ENCODE peak calls at places on chromosomes 16 and 17, in six cellular contexts. One of them, this sample, is unnamed.
A peak's percentile ranks its signal among the peaks of the same experiment; 100 is the strongest.

GRCh38 chr17:60170835-60171752 is 21.3 kb downstream of the CA4 start:
- DNase-seq in mucosa of gallbladder: peak; percentile 54
- DNase-seq in tibial nerve: no peak
- DNase-seq in left lung: no peak
- DNase-seq in activated naive CD8-positive, alpha-beta T cell treated with anti-CD3 and anti-CD28 coated beads, Interleukin-2, amount 50 U/mL, for 24 hours: no peak
- DNase-seq in progenitor cell of endocrine pancreas: no peak
- DNase-seq in this sample: no peak

GRCh38 chr17:30990458-30990857 is 19.6 kb downstream of the RNF135 start:
- DNase-seq in progenitor cell of endocrine pancreas: no peak
- DNase-seq in activated naive CD8-positive, alpha-beta T cell treated with anti-CD3 and anti-CD28 coated beads, Interleukin-2, amount 50 U/mL, for 24 hours: no peak
- DNase-seq in tibial nerve: no peak
- DNase-seq in left lung: no peak
- DNase-seq in mucosa of gallbladder: no peak
- DNase-seq in this sample: no peak

GRCh38 chr17:35094902-35095301 is 24.8 kb downstream of the RAD51D start:
- DNase-seq in left lung: no peak
- DNase-seq in activated naive CD8-positive, alpha-beta T cell treated with anti-CD3 and anti-CD28 coated beads, Interleukin-2, amount 50 U/mL, for 24 hours: no peak
- DNase-seq in tibial nerve: no peak
- DNase-seq in mucosa of gallbladder: no peak
- DNase-seq in progenitor cell of endocrine pancreas: no peak
- DNase-seq in this sample: no peak

GRCh38 chr16:88687254-88687576 is 908 bp upstream of the SNAI3 start:
- DNase-seq in tibial nerve: no peak
- DNase-seq in mucosa of gallbladder: no peak
- DNase-seq in activated naive CD8-positive, alpha-beta T cell treated with anti-CD3 and anti-CD28 coated beads, Interleukin-2, amount 50 U/mL, for 24 hours: no peak
- DNase-seq in progenitor cell of endocrine pancreas: peak; percentile 9
- DNase-seq in left lung: no peak
- DNase-seq in this sample: no peak

GRCh38 chr16:72471317-72471716 is 299.4 kb upstream of the PMFBP1 start:
- DNase-seq in tibial nerve: no peak
- DNase-seq in progenitor cell of endocrine pancreas: no peak
- DNase-seq in activated naive CD8-positive, alpha-beta T cell treated with anti-CD3 and anti-CD28 coated beads, Interleukin-2, amount 50 U/mL, for 24 hours: no peak
- DNase-seq in left lung: no peak
- DNase-seq in mucosa of gallbladder: no peak
- DNase-seq in this sample: no peak

GRCh38 chr16:89246903-89247733 is 29.6 kb downstream of the ZNF778 start:
- DNase-seq in tibial nerve: peak; percentile 87
- DNase-seq in mucosa of gallbladder: peak; percentile 92
- DNase-seq in activated naive CD8-positive, alpha-beta T cell treated with anti-CD3 and anti-CD28 coated beads, Interleukin-2, amount 50 U/mL, for 24 hours: peak; percentile 97
- DNase-seq in progenitor cell of endocrine pancreas: peak; percentile 92
- DNase-seq in left lung: peak; percentile 98
- DNase-seq in this sample: peak; percentile 92

GRCh38 chr17:40647549-40648325 is at the start of gene SMARCE1:
- DNase-seq in left lung: peak; percentile 93
- DNase-seq in progenitor cell of endocrine pancreas: peak; percentile 54
- DNase-seq in activated naive CD8-positive, alpha-beta T cell treated with anti-CD3 and anti-CD28 coated beads, Interleukin-2, amount 50 U/mL, for 24 hours: peak; percentile 72
- DNase-seq in mucosa of gallbladder: peak; percentile 62
- DNase-seq in tibial nerve: peak; percentile 55
- DNase-seq in this sample: no peak

GRCh38 chr17:50524838-50525237 is 7.7 kb upstream of the EPN3 start:
- DNase-seq in tibial nerve: no peak
- DNase-seq in mucosa of gallbladder: no peak
- DNase-seq in activated naive CD8-positive, alpha-beta T cell treated with anti-CD3 and anti-CD28 coated beads, Interleukin-2, amount 50 U/mL, for 24 hours: no peak
- DNase-seq in progenitor cell of endocrine pancreas: no peak
- DNase-seq in left lung: peak; percentile 67
- DNase-seq in this sample: no peak

GRCh38 chr17:2003525-2003924 is 21.6 kb downstream of the RTN4RL1 start:
- DNase-seq in tibial nerve: no peak
- DNase-seq in left lung: no peak
- DNase-seq in mucosa of gallbladder: no peak
- DNase-seq in activated naive CD8-positive, alpha-beta T cell treated with anti-CD3 and anti-CD28 coated beads, Interleukin-2, amount 50 U/mL, for 24 hours: no peak
- DNase-seq in progenitor cell of endocrine pancreas: no peak
- DNase-seq in this sample: no peak

GRCh38 chr17:81403040-81403467 is 7.8 kb downstream of the BAHCC1 start:
- DNase-seq in progenitor cell of endocrine pancreas: no peak
- DNase-seq in activated naive CD8-positive, alpha-beta T cell treated with anti-CD3 and anti-CD28 coated beads, Interleukin-2, amount 50 U/mL, for 24 hours: no peak
- DNase-seq in tibial nerve: no peak
- DNase-seq in mucosa of gallbladder: no peak
- DNase-seq in left lung: no peak
- DNase-seq in this sample: no peak

GRCh38 chr17:73980517-73980916 is 223.0 kb upstream of the RPL38 start:
- DNase-seq in left lung: no peak
- DNase-seq in activated naive CD8-positive, alpha-beta T cell treated with anti-CD3 and anti-CD28 coated beads, Interleukin-2, amount 50 U/mL, for 24 hours: no peak
- DNase-seq in mucosa of gallbladder: no peak
- DNase-seq in tibial nerve: no peak
- DNase-seq in progenitor cell of endocrine pancreas: no peak
- DNase-seq in this sample: no peak

GRCh38 chr17:51703364-51704341 is 443.3 kb downstream of the UTP18 start:
- DNase-seq in progenitor cell of endocrine pancreas: no peak
- DNase-seq in activated naive CD8-positive, alpha-beta T cell treated with anti-CD3 and anti-CD28 coated beads, Interleukin-2, amount 50 U/mL, for 24 hours: no peak
- DNase-seq in mucosa of gallbladder: peak; percentile 53
- DNase-seq in left lung: no peak
- DNase-seq in tibial nerve: peak; percentile 62
- DNase-seq in this sample: no peak

GRCh38 chr17:2275722-2276121 is 27.9 kb downstream of the SMG6 start:
- DNase-seq in activated naive CD8-positive, alpha-beta T cell treated with anti-CD3 and anti-CD28 coated beads, Interleukin-2, amount 50 U/mL, for 24 hours: no peak
- DNase-seq in mucosa of gallbladder: no peak
- DNase-seq in progenitor cell of endocrine pancreas: no peak
- DNase-seq in left lung: no peak
- DNase-seq in tibial nerve: no peak
- DNase-seq in this sample: no peak

This sample was measured in omental fat pad.